ENCODE peak calls at places on chromosomes 7 and 10, in eight cellular contexts. E, J, X, R, T, V, W and F are unnamed samples.

GRCh38 chr7:33645096-33645495 is 260.2 kb upstream of the BMPER start:
- DNase-seq in E (no peak), J (no peak), V (no peak), X (no peak), T (no peak), R (no peak), W (no peak), F (no peak)

GRCh38 chr10:132645630-132646442 is 108.2 kb downstream of the INPP5A start:
- DNase-seq in E (no peak), T (no peak), V (no peak), R (no peak), W (no peak), J (no peak), X (no peak), F (no peak)

GRCh38 chr7:139741813-139742344 is 35.9 kb downstream of the HIPK2 start:
- DNase-seq in W (no peak), R (no peak), X (no peak), V (no peak), J (no peak), E (no peak), T (no peak), F (no peak)

GRCh38 chr7:100967292-100967863 is 2.0 kb upstream of the MUC12 start:
- DNase-seq in W (no peak), V (no peak), R (no peak), E (no peak), X (no peak), J (no peak), T (no peak), F (no peak)

GRCh38 chr10:132232981-132233380 is 46.2 kb downstream of the DPYSL4 start:
- DNase-seq in X (no peak), J (no peak), T (no peak), E (no peak), W (no peak), V (no peak), R (no peak), F (no peak)

GRCh38 chr7:112211348-112211907 is 4.9 kb downstream of the ZNF277 start:
- DNase-seq in J (no peak), T (no peak), X (no peak), V (no peak), R (no peak), E (no peak), W (no peak), F (no peak)

GRCh38 chr7:36682102-36682501 is 42.2 kb downstream of the AOAH start:
- DNase-seq in T (no peak), E (no peak), R (no peak), W (no peak), X (no peak), J (no peak), V (no peak), F (no peak)

GRCh38 chr10:55024718-55025117 is 223.7 kb upstream of the PCDH15 start:
- DNase-seq in J (no peak), T (no peak), V (no peak), W (no peak), E (no peak), R (peak), X (no peak), F (no peak)

GRCh38 chr10:102764340-102765257 is 20.9 kb downstream of the WBP1L start:
- DNase-seq in T (no peak), W (no peak), J (no peak), R (no peak), X (no peak), E (no peak), V (peak), F (no peak)

GRCh38 chr10:58660577-58661255 is 148.0 kb downstream of the BICC1 start:
- DNase-seq in J (no peak), T (no peak), V (peak), X (no peak), R (no peak), W (no peak), E (no peak), F (no peak)